ENCODE peak calls at places on chromosomes 3 and 15, in five cellular contexts. H is GM06990, Z is NCI-H1417, X is caudate nucleus, A is iPS DF 6.9. W is an unnamed sample.

GRCh38 chr15:65275728-65276126 is 11.0 kb downstream of the PARP16 start:
- DNase-seq in H (no peak), Z (no peak), X (no peak), A (no peak), W (peak; percentile 70)

GRCh38 chr3:146160964-146161724 is at the start of gene PLOD2:
- DNase-seq in X (peak; percentile 25), H (peak; percentile 26), A (no peak), Z (peak; percentile 89), W (peak; percentile 92)

GRCh38 chr15:96693990-96694517 is 363.6 kb downstream of the NR2F2 start:
- DNase-seq in X (no peak), Z (peak; percentile 34), H (no peak), A (no peak), W (no peak)

GRCh38 chr3:33424606-33425453 is 15.4 kb downstream of the UBP1 start:
- DNase-seq in H (no peak), X (no peak), A (no peak), Z (no peak), W (no peak)

GRCh38 chr15:23422946-23423708 is 23.9 kb downstream of the GOLGA6L2 start:
- DNase-seq in X (no peak), Z (no peak), A (no peak), H (no peak), W (no peak)

GRCh38 chr3:139982404-139982803 is 47.4 kb downstream of the CLSTN2 start:
- DNase-seq in H (no peak), X (no peak), A (no peak), Z (peak; percentile 12), W (no peak)

GRCh38 chr15:62569460-62570404 is 404.6 kb upstream of the C2CD4B start:
- DNase-seq in Z (peak; percentile 95), X (no peak), H (no peak), A (no peak), W (peak; percentile 96)

GRCh38 chr15:98070132-98070531 is 109.6 kb downstream of the ARRDC4 start:
- DNase-seq in A (no peak), H (no peak), Z (no peak), X (no peak), W (no peak)

GRCh38 chr3:179943097-179943880 is 93.4 kb downstream of the PEX5L start:
- DNase-seq in A (no peak), Z (no peak), X (peak; percentile 19), H (no peak), W (no peak)

GRCh38 chr3:172616061-172616461 is 92.8 kb upstream of the TNFSF10 start:
- DNase-seq in H (no peak), Z (no peak), X (no peak), A (no peak), W (peak; percentile 34)

GRCh38 chr15:58748040-58748786 is 1.3 kb downstream of the ADAM10 start:
- DNase-seq in A (no peak), X (no peak), H (peak; percentile 31), Z (peak; percentile 63), W (no peak)

GRCh38 chr3:114179575-114179974 is 723 bp upstream of the DRD3 start:
- DNase-seq in X (no peak), H (no peak), Z (peak; percentile 72), A (peak; percentile 31), W (peak; percentile 32)

GRCh38 chr15:69160976-69161877 is 792 bp downstream of the GLCE start:
- DNase-seq in X (peak; percentile 63), H (peak; percentile 15), A (no peak), Z (peak; percentile 77), W (peak; percentile 16)

GRCh38 chr15:54839379-54839778 is 357.4 kb downstream of the RSL24D1 start:
- DNase-seq in Z (no peak), X (no peak), A (no peak), H (no peak), W (no peak)

GRCh38 chr15:40405501-40406381 is at the start of gene IVD:
- DNase-seq in H (peak; percentile 91), A (peak; percentile 84), X (peak; percentile 98), Z (peak; percentile 93), W (peak; percentile 96)

GRCh38 chr3:18099611-18100010 is 325.5 kb downstream of the SATB1 start:
- DNase-seq in H (no peak), Z (no peak), A (no peak), X (no peak), W (peak; percentile 15)

GRCh38 chr15:64710664-64711441 is 64.5 kb downstream of the RBPMS2 start:
- DNase-seq in A (no peak), X (no peak), Z (no peak), H (no peak), W (no peak)

GRCh38 chr15:25900426-25900825 is 37.3 kb upstream of the ATP10A start:
- DNase-seq in A (no peak), X (no peak), Z (no peak), H (no peak), W (no peak)

GRCh38 chr3:193914602-193915001 is 221.3 kb upstream of the HES1 start:
- DNase-seq in A (no peak), H (no peak), X (no peak), Z (no peak), W (no peak)

GRCh38 chr3:191356586-191357439 is 26.5 kb upstream of the UTS2B start:
- DNase-seq in Z (peak; percentile 26), X (no peak), A (no peak), H (no peak), W (peak; percentile 63)

GRCh38 chr15:59237119-59237853 is 30.6 kb downstream of the LDHAL6B start:
- DNase-seq in Z (no peak), X (no peak), H (peak; percentile 51), A (no peak), W (no peak)

GRCh38 chr15:94327356-94327936 is 96.1 kb downstream of the MCTP2 start:
- DNase-seq in A (no peak), Z (peak; percentile 89), X (no peak), H (no peak), W (peak; percentile 50)

GRCh38 chr15:64438653-64439447 is 21.5 kb upstream of the ZNF609 start:
- DNase-seq in Z (no peak), X (no peak), A (no peak), H (no peak), W (no peak)

GRCh38 chr15:57654136-57654845 is 52.2 kb upstream of the POLR2M start:
- DNase-seq in A (no peak), Z (no peak), H (no peak), X (no peak), W (peak; percentile 27)